ENCODE peak calls at places on chromosome 13, in four cellular contexts. Q, O, R and I are unnamed samples.

GRCh38 chr13:93549326-93549855 is 322.8 kb downstream of the GPC6 start:
- DNase-seq in O (no peak), Q (no peak), R (no peak), I (no peak)

GRCh38 chr13:51935326-51936171 is 73.8 kb downstream of the CCDC70 start:
- DNase-seq in Q (no peak), O (peak), R (no peak), I (no peak)

GRCh38 chr13:80195649-80196048 is 145.3 kb downstream of the SPRY2 start:
- DNase-seq in O (no peak), Q (no peak), R (no peak), I (no peak)

GRCh38 chr13:105471683-105472082 is 1063.8 kb downstream of the EFNB2 start:
- DNase-seq in O (no peak), Q (no peak), R (no peak), I (no peak)

GRCh38 chr13:112962911-112963625 is 5.9 kb upstream of the MCF2L start:
- DNase-seq in O (no peak), R (no peak), Q (no peak), I (no peak)

GRCh38 chr13:27375686-27376326 is 48.6 kb upstream of the GTF3A start:
- DNase-seq in R (peak), O (peak), Q (no peak), I (no peak)

GRCh38 chr13:112198611-112199010 is 131.7 kb downstream of the SOX1 start:
- DNase-seq in R (no peak), Q (no peak), O (no peak), I (no peak)

GRCh38 chr13:39038569-39038898 is 278 bp downstream of the NHLRC3 start:
- DNase-seq in R (peak), O (no peak), Q (no peak), I (no peak)

GRCh38 chr13:83881917-83882625 is at the start of gene SLITRK1:
- DNase-seq in O (no peak), Q (peak), R (no peak), I (peak)

GRCh38 chr13:105346141-105346766 is 1189.2 kb downstream of the EFNB2 start:
- DNase-seq in R (peak), Q (no peak), O (peak), I (no peak)

GRCh38 chr13:113110048-113110851 is 4.7 kb downstream of the F7 start:
- DNase-seq in O (no peak), Q (no peak), R (no peak), I (no peak)

GRCh38 chr13:87274209-87274819 is 396.9 kb upstream of the SLITRK5 start:
- DNase-seq in O (peak), Q (no peak), R (peak), I (no peak)

GRCh38 chr13:85503797-85504196 is 295.4 kb downstream of the SLITRK6 start:
- DNase-seq in Q (no peak), O (no peak), R (no peak), I (no peak)

GRCh38 chr13:59710995-59711701 is 452.6 kb downstream of the DIAPH3 start:
- DNase-seq in O (no peak), Q (no peak), R (no peak), I (no peak)

GRCh38 chr13:27203854-27204253 is 32.2 kb upstream of the USP12 start:
- DNase-seq in O (no peak), Q (no peak), R (peak), I (no peak)

GRCh38 chr13:84649853-84650252 is 767.6 kb upstream of the SLITRK1 start:
- DNase-seq in R (no peak), O (no peak), Q (no peak), I (no peak)

GRCh38 chr13:76829572-76830327 is 56.5 kb downstream of the KCTD12 start:
- DNase-seq in O (no peak), Q (no peak), R (no peak), I (no peak)

GRCh38 chr13:57988276-57988675 is 356.7 kb downstream of the PCDH17 start:
- DNase-seq in Q (no peak), R (no peak), O (no peak), I (no peak)

GRCh38 chr13:33186851-33187250 is 98.7 kb downstream of the STARD13 start:
- DNase-seq in O (no peak), Q (no peak), R (no peak), I (no peak)

GRCh38 chr13:51821666-51822065 is 17.7 kb upstream of the DHRS12 start:
- DNase-seq in Q (no peak), O (no peak), R (no peak), I (no peak)

GRCh38 chr13:23384111-23384510 is 49.4 kb downstream of the SACS start:
- DNase-seq in O (no peak), R (no peak), Q (no peak), I (peak)

GRCh38 chr13:112456138-112457056 is 80.2 kb downstream of the SPACA7 start:
- DNase-seq in Q (no peak), R (no peak), O (no peak), I (no peak)

GRCh38 chr13:46716821-46717220 is 80.1 kb downstream of the ESD start:
- DNase-seq in Q (no peak), O (no peak), R (no peak), I (no peak)

GRCh38 chr13:46160474-46161066 is 21.4 kb downstream of the LCP1 start:
- DNase-seq in O (peak), Q (no peak), R (peak), I (no peak)

DNA sequence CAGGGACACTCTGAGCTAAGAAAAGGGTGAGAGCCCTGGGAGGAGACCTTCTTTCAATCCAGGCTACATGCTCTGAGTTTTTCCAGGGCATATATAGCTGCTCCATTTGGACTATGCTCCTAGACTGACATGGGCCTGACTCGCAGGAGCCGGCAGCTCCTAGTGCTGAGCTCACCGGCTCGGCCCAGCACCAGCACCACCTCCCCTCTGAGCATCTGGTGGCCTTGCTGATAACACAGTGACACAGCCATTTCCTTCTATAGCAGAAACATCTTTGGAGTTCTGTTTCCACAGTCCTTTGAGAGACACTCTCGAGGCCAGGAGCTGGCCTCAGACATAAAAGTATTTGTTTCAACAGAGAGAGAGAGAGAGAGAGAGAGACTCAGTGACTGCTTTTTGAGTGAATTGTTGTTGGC is 184.9 kb downstream of the TM9SF2 start:
- DNase-seq in Q (no peak), R (peak), O (no peak), I (no peak)
- H3K9ac ChIP-seq in Q (no peak), R (no peak), O (no peak), I (no peak)

DNA sequence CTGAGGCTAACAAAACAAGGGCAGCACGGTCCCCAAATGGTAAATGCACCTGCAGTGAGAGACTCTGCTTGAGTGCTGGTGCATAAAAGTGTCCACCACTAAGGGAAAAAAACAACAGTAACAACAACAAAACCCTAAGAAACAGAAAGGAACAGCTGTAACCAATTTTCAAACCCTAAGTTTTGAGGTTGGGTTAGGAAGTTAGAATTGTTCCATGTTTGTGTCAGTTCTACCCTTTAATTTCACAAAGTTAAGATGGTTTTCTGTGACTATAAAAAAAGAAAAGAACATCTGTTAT is 234.8 kb downstream of the PCDH9 start:
- DNase-seq in Q (no peak), O (no peak), R (no peak), I (no peak)
- TF ChIP-seq ZNF274 in Q (no peak), O (no peak), R (no peak), I (no peak)

DNA sequence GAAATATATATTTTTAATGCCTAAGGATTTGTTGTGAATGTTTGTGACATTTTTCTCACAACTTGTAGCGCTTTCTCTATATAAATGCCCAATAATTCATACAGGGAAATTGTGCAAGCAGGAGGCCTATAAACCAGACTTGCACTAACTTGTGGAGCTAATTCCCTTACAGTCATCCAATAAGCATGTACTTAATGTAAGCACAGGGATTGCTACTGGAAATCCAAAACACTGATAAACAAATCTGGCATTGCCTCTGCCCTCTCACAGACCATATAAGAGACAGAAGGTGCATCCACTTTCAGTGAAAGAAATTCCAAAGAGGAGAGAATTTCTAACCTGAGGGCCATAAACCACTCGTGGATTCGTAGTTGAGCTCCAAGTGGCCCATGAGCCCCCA is 518.8 kb downstream of the MYO16 start:
- DNase-seq in R (no peak), O (no peak), Q (no peak), I (no peak)
- TF ChIP-seq ATF3 in R (no peak), O (no peak), Q (no peak), I (no peak)

GRCh38 chr13:102702965-102703720 is 8.3 kb upstream of the METTL21C start:
- DNase-seq in Q (no peak), O (no peak), R (no peak), I (no peak)
- H3K9ac ChIP-seq in Q (no peak), O (no peak), R (no peak), I (no peak)

GRCh38 chr13:110618780-110619179 is 3.4 kb downstream of the NAXD start:
- DNase-seq in O (no peak), Q (no peak), R (no peak), I (no peak)

GRCh38 chr13:110617326-110618072 is 2.2 kb downstream of the NAXD start:
- DNase-seq in Q (no peak), R (peak), O (no peak), I (no peak)

GRCh38 chr13:110616103-110617101 is 1.1 kb downstream of the NAXD start:
- DNase-seq in Q (no peak), O (peak), R (peak), I (no peak)

GRCh38 chr13:110620596-110620995 is 5.3 kb downstream of the NAXD start:
- DNase-seq in R (no peak), O (no peak), Q (no peak), I (no peak)

GRCh38 chr13:110618167-110618566 is 2.8 kb downstream of the NAXD start:
- DNase-seq in O (no peak), R (no peak), Q (no peak), I (no peak)
- TF ChIP-seq ZNF274 in O (no peak), R (no peak), Q (no peak), I (no peak)

DNA sequence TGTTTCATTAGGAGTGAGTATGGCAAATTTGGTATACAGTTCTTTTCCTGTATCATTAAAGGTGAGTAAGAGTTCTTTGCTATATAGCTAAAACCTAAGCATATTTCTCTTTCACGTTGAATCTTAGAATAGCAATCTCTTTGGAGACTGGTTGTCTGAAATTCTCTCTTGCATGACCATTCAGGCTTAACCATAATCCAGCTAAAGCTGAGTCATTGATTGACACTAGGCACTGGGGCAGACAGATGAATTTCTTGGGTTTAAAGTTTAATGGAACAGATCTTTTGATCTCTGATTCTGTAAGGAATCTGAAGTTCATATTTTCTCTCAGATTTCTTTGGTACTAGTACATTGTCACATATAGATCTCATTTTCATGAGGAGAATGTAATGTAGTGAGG is 397.4 kb upstream of the MIR17HG start:
- DNase-seq in R (no peak), O (no peak), Q (no peak), I (no peak)
- TF ChIP-seq ATF3 in R (no peak), O (no peak), Q (no peak), I (no peak)

DNA sequence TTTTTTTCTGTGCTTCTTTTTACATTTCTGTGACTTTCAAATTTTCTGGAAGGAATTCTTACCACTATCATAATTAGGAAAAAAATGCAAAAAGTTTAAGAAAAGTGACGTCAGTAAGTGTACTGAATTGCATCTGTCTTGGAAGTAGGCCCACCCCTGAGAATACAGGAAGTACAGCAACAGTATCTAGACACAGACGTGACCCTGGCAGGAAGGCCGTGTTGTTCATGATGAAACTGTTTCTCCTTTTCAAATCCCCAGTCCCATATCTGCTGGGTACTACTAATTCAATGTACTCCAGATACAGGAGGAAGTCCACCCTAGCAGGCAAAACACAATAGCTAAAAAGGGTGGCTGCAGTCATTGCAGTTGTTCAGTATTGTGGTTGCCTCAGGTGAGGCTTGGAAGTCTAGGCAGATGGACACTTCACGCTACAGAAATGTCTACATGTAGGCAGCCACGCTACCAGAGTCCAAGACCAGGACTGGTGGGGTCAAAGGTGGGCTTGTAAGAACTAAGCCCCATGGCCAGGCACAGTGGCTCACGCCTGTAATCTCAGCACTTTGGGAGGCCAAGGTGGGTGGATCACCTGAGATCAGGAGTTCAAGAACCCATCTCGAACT is 49.6 kb upstream of the MED4 start:
- DNase-seq in Q (no peak), O (no peak), R (no peak), I (no peak)
- H3K9ac ChIP-seq in Q (no peak), O (no peak), R (no peak), I (no peak)

GRCh38 chr13:75705908-75706307 is 69.8 kb downstream of the LMO7 start:
- DNase-seq in O (no peak), Q (no peak), R (no peak), I (no peak)

GRCh38 chr13:75705395-75705794 is 69.3 kb downstream of the LMO7 start:
- DNase-seq in O (peak), Q (no peak), R (no peak), I (no peak)

GRCh38 chr13:75704194-75704941 is 68.2 kb downstream of the LMO7 start:
- DNase-seq in Q (no peak), O (no peak), R (no peak), I (no peak)

GRCh38 chr13:75703768-75704167 is 67.6 kb downstream of the LMO7 start:
- DNase-seq in R (no peak), Q (no peak), O (no peak), I (no peak)

DNA sequence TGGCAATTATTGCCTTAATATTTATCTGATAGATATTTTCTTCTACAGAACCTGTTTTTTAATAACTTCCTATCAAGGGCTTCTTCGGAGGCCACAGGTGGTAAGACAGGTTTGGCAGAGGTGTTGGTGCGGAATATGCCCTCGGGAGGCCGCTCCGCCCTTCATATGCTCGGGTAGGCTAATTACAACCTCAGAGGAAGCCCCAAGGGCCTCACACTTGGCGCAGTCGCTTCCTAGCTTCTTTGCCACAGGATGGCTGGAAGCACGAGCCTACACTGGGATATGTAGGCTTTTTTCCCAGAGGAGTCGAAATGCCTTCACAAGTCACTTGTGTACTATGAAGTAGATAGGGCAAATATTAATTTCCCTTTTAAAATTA is 68.8 kb downstream of the LMO7 start:
- DNase-seq in R (no peak), O (peak), Q (no peak), I (no peak)
- TF ChIP-seq ZNF274 in R (no peak), O (no peak), Q (no peak), I (no peak)

GRCh38 chr13:45102136-45102802 is 18.0 kb upstream of the GTF2F2 start:
- DNase-seq in O (no peak), R (no peak), Q (no peak), I (no peak)
- TF ChIP-seq ATF3 in O (no peak), R (no peak), Q (no peak), I (no peak)

DNA sequence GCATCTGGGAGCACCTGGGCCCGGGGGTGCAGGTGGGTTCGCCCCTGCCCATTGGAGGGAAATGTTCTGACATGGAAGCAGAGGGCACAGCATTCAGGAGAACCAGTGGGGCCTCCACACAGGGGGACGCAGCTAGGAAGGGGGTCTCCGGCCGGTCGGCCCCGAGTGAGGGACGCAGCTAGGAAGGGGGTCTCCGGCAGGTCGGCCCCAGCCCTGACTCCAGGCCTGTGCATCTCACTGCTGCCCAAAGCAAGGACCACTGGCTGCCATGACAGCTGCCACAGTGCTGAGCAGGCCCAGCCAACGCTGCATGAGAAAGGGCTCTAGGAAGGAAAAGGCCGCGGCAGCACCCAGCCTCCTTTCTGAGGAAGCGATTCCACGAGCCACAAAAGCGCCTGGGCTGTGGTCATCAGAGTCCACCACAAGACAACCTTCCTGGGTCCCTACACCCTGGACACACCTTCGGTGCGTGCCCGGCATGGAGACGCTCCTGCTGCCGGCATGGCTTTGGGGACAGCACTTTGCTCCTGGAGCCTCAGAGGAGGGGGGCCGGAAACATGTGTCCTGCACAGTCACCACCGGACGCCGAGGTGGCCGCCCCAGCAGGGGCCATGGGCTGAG is 9.7 kb downstream of the RASA3 start:
- DNase-seq in R (no peak), O (no peak), Q (no peak), I (no peak)
- H3K9ac ChIP-seq in R (no peak), O (no peak), Q (no peak), I (no peak)